ENCODE peak calls at places on chromosome 7, in five cellular contexts. F is retinal pigment epithelial cell; R is CD8-positive, alpha-beta T cell; M is brain microvascular endothelial cell; S is prostate gland. H is an unnamed sample.

GRCh38 chr7:75987026-75987804 is 7.2 kb downstream of the TMEM120A start:
- DNase-seq in F (no peak), R (no peak), M (no peak), S (no peak), H (no peak)

GRCh38 chr7:132575336-132575986 is 809 bp downstream of the PLXNA4 start:
- DNase-seq in F (no peak), R (no peak), M (peak), S (no peak), H (peak)

GRCh38 chr7:90769036-90769435 is 172.9 kb downstream of the CDK14 start:
- DNase-seq in F (no peak), R (no peak), M (no peak), S (no peak), H (no peak)

GRCh38 chr7:20310963-20311742 is 19.5 kb upstream of the ITGB8 start:
- DNase-seq in F (no peak), R (no peak), M (peak), S (no peak), H (peak)

GRCh38 chr7:103380395-103381191 is 33.1 kb downstream of the PSMC2 start:
- DNase-seq in F (no peak), R (no peak), M (no peak), S (no peak), H (no peak)

GRCh38 chr7:155820788-155821187 is 8.5 kb upstream of the SHH start:
- DNase-seq in F (no peak), R (no peak), M (no peak), S (no peak), H (no peak)

GRCh38 chr7:76409537-76409936 is at the start of gene SSC4D:
- DNase-seq in F (no peak), R (no peak), M (no peak), S (no peak), H (no peak)

GRCh38 chr7:1825877-1826741 is 156.0 kb downstream of the ELFN1 start:
- DNase-seq in F (no peak), R (no peak), M (no peak), S (no peak), H (no peak)

GRCh38 chr7:19665399-19666008 is 43.3 kb downstream of the POLR1F start:
- DNase-seq in F (no peak), R (no peak), M (no peak), S (no peak), H (peak)

GRCh38 chr7:43554423-43554822 is 28.5 kb upstream of the STK17A start:
- DNase-seq in F (no peak), R (no peak), M (no peak), S (no peak), H (no peak)

GRCh38 chr7:28840515-28841125 is 117.5 kb downstream of the TRIL start:
- DNase-seq in F (no peak), R (no peak), M (peak), S (no peak), H (peak)

GRCh38 chr7:25456467-25457171 is 228.3 kb upstream of the NPVF start:
- DNase-seq in F (no peak), R (no peak), M (no peak), S (peak), H (peak)

GRCh38 chr7:128699196-128699712 is 27.2 kb downstream of the GARIN1A start:
- DNase-seq in F (no peak), R (no peak), M (no peak), S (no peak), H (no peak)

GRCh38 chr7:18693401-18693800 is 197.9 kb downstream of the HDAC9 start:
- DNase-seq in F (peak), R (no peak), M (peak), S (no peak), H (peak)

GRCh38 chr7:127665922-127666321 is 13.9 kb downstream of the SND1 start:
- DNase-seq in F (no peak), R (no peak), M (no peak), S (no peak), H (no peak)

GRCh38 chr7:44415510-44415909 is 74.9 kb downstream of the NUDCD3 start:
- DNase-seq in F (no peak), R (no peak), M (no peak), S (no peak), H (no peak)

GRCh38 chr7:90618880-90619279 is 22.8 kb downstream of the CDK14 start:
- DNase-seq in F (no peak), R (no peak), M (no peak), S (no peak), H (no peak)

GRCh38 chr7:2522780-2523433 is 3.3 kb downstream of the LFNG start:
- DNase-seq in F (no peak), R (no peak), M (peak), S (peak), H (peak)

GRCh38 chr7:127650842-127651555 is 995 bp upstream of the SND1 start:
- DNase-seq in F (no peak), R (no peak), M (no peak), S (peak), H (peak)

GRCh38 chr7:41733063-41733398 is 30.1 kb upstream of the INHBA start:
- DNase-seq in F (no peak), R (no peak), M (no peak), S (no peak), H (peak)

GRCh38 chr7:35516498-35516897 is 178.4 kb downstream of the HERPUD2 start:
- DNase-seq in F (no peak), R (no peak), M (no peak), S (no peak), H (no peak)

GRCh38 chr7:102836206-102836938 is 76.4 kb upstream of the LRRC17 start:
- DNase-seq in F (peak), R (no peak), M (peak), S (no peak), H (peak)

GRCh38 chr7:28723336-28723735 is 234.8 kb downstream of the TRIL start:
- DNase-seq in F (no peak), R (no peak), M (no peak), S (no peak), H (no peak)

GRCh38 chr7:139721417-139721816 is 56.4 kb downstream of the HIPK2 start:
- DNase-seq in F (no peak), R (no peak), M (no peak), S (no peak), H (no peak)

GRCh38 chr7:27662490-27663205 is at the start of gene HIBADH:
- DNase-seq in F (peak), R (peak), M (peak), S (peak), H (peak)
- TF ChIP-seq CTCF in F (no peak), R (no peak), M (peak), S (no peak), H (peak)

GRCh38 chr7:151439855-151440798 is at the start of gene CRYGN:
- DNase-seq in F (no peak), R (no peak), M (no peak), S (no peak), H (no peak)
- H3K4me3 ChIP-seq in F (peak), R (peak), M (peak), S (no peak), H (peak)

GRCh38 chr7:151091431-151091830 is 5.2 kb downstream of the AGAP3 start:
- DNase-seq in F (no peak), R (no peak), M (no peak), S (no peak), H (peak)
- TF ChIP-seq CTCF in F (peak), R (no peak), M (peak), S (no peak), H (peak)

DNA sequence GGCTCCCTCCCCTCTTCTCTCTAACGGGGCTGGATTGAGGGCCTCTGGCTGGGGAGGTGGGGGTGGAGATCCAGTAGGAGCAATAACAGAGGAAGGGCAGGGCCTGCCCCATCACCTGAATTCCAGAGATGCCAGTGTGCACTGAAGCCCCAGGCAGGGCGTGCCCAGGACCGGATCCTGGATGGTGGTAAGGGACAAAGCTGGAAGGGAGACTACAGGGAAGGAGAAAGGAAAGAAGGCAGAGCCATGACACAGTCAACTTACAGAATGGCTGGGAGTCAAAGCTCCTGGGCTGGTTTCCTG is 647 bp downstream of the TMEM139 start:
- DNase-seq in F (no peak), R (no peak), M (no peak), S (no peak), H (no peak)
- H3K4me3 ChIP-seq in F (peak), R (no peak), M (no peak), S (no peak), H (no peak)

DNA sequence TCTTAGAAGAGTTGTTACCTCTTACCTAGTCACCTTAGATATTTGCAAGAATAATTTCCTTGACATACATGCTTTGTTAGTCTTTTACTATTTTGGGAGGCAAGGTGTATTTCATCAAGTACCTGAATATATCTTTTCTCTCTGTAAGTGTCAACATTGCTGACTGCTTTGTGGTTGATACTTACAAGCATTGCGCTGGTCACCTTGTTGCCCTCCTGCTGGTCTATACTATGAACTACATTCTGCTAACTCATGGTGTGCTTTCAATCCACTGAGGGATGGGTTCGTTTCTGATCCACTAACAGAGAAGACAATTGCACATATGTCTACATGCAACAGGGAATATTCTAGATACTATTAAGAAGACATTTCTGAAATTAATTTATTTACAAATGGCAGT is 837.8 kb upstream of the COBL start:
- DNase-seq in F (no peak), R (no peak), M (no peak), S (no peak), H (no peak)
- TF ChIP-seq CTCF in F (no peak), R (no peak), M (no peak), S (no peak), H (no peak)

H was measured in fibroblast of villous mesenchyme.